ENCODE peak calls at places on chromosome 15, in four cellular contexts. S is ovary, E is A549, V is IMR-90. M is an unnamed sample.

GRCh38 chr15:44535509-44536297 is 1.2 kb upstream of the EIF3J start:
- DNase-seq in V (no peak), S (peak; percentile 50), E (peak; percentile 14), M (peak; percentile 28)

GRCh38 chr15:99580061-99580460 is 14.3 kb downstream of the MEF2A start:
- DNase-seq in S (no peak), V (no peak), E (no peak), M (no peak)

GRCh38 chr15:64930778-64931240 is 19.1 kb downstream of the ANKDD1A start:
- DNase-seq in E (peak; percentile 31), S (no peak), V (peak; percentile 65), M (no peak)

GRCh38 chr15:67838789-67839332 is 984 bp downstream of the RNU6-1 start:
- DNase-seq in E (no peak), S (peak; percentile 71), V (no peak), M (peak; percentile 79)

GRCh38 chr15:85757073-85757938 is 37.4 kb downstream of the KLHL25 start:
- DNase-seq in E (no peak), S (peak; percentile 30), V (no peak), M (no peak)

GRCh38 chr15:39250460-39251186 is 330.3 kb upstream of the THBS1 start:
- DNase-seq in E (no peak), S (no peak), V (no peak), M (no peak)

GRCh38 chr15:86526938-86527735 is 447.5 kb downstream of the AGBL1 start:
- DNase-seq in V (no peak), E (no peak), S (no peak), M (no peak)

GRCh38 chr15:74610302-74610951 is 5.2 kb upstream of the CLK3 start:
- DNase-seq in V (no peak), E (no peak), S (peak; percentile 52), M (peak; percentile 67)

GRCh38 chr15:92878593-92879053 is 21.5 kb upstream of the CHD2 start:
- DNase-seq in V (no peak), E (no peak), S (no peak), M (peak; percentile 33)

GRCh38 chr15:61051570-61052031 is 177.5 kb downstream of the RORA start:
- DNase-seq in E (peak; percentile 39), V (peak; percentile 78), S (peak; percentile 63), M (peak; percentile 28)

GRCh38 chr15:62711691-62712454 is 330.7 kb upstream of the TPM1 start:
- DNase-seq in S (no peak), V (peak; percentile 51), E (no peak), M (no peak)

GRCh38 chr15:86229966-86230365 is 150.3 kb downstream of the AGBL1 start:
- DNase-seq in S (no peak), E (no peak), V (no peak), M (no peak)

GRCh38 chr15:29969587-29970401 is 113.0 kb upstream of the GOLGA8J start:
- DNase-seq in S (no peak), E (no peak), V (no peak), M (no peak)

GRCh38 chr15:42549052-42549491 is 434 bp downstream of the HAUS2 start:
- DNase-seq in V (peak; percentile 12), S (no peak), E (peak; percentile 35), M (no peak)
- TF ChIP-seq CTCF in V (no peak), S (no peak), E (no peak), M (no peak)

GRCh38 chr15:88631464-88632028 is 7.3 kb upstream of the ISG20 start:
- DNase-seq in E (no peak), S (peak; percentile 33), V (no peak), M (no peak)

GRCh38 chr15:88628018-88628673 is 7.0 kb downstream of the AEN start:
- DNase-seq in V (no peak), S (no peak), E (no peak), M (no peak)

GRCh38 chr15:88629071-88629470 is 7.9 kb downstream of the AEN start:
- DNase-seq in E (no peak), V (no peak), S (no peak), M (no peak)

GRCh38 chr15:88630798-88631463 is 7.9 kb upstream of the ISG20 start:
- DNase-seq in E (no peak), S (peak; percentile 5), V (no peak), M (no peak)

GRCh38 chr15:88630141-88630721 is 8.6 kb upstream of the ISG20 start:
- DNase-seq in E (peak; percentile 53), V (no peak), S (no peak), M (peak; percentile 49)
- TF ChIP-seq POLR2A in E (no peak), V (no peak), S (no peak), M (no peak)

GRCh38 chr15:70562906-70563305 is 200.5 kb downstream of the UACA start:
- DNase-seq in S (no peak), E (no peak), V (no peak), M (no peak)

GRCh38 chr15:70563561-70564095 is 199.7 kb downstream of the UACA start:
- DNase-seq in E (no peak), S (no peak), V (no peak), M (no peak)

GRCh38 chr15:70566989-70567388 is 196.4 kb downstream of the UACA start:
- DNase-seq in E (no peak), V (no peak), S (no peak), M (no peak)

GRCh38 chr15:70569139-70569717 is 194.1 kb downstream of the UACA start:
- DNase-seq in S (no peak), E (peak; percentile 77), V (peak; percentile 71), M (peak; percentile 43)

DNA sequence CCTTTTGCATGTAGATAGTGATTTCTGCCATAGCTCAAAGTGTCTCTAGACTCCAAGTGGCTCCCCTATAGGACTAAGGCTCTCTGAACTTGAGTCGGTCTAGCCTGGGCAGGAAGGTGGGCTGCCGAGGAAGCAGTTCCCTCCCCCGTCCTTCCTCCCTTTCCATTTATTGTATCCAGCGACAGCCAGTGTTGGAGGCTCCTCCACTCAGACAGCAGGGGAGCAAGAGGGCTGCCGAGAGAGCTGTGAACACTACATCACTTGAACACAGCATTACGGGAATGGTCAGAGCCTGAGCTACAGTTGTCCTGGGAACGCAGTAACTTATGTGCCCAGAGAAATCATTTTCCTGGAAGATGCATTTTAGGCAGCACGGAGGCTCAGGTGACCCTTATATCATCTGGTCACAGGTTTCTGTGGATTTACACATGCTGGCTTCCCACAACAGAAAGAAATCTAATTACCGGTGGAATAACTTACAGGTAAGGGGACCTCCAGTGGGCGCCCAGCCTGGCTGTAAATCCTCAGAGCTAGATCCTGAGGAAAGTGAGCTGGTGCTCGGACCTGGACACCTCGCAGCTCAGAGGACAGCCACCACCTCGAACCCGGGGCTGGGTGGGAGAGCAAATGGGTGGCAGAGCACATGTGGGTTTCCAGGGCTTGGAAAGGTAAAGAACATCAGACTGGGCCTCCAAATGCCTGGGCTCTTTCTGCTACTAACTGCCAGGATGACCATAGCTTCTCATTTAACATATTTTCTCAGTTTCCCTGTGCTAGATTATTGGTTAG is 197.1 kb downstream of the UACA start:
- DNase-seq in V (no peak), E (no peak), S (no peak), M (no peak)
- TF ChIP-seq CTCF in V (peak; percentile 9), E (no peak), S (no peak), M (no peak)

GRCh38 chr15:89665449-89666146 is 10.3 kb upstream of the KIF7 start:
- DNase-seq in V (peak; percentile 59), E (peak; percentile 50), S (peak; percentile 80), M (peak; percentile 47)
- TF ChIP-seq POLR2A in V (no peak), E (peak; percentile 48), S (no peak), M (peak; percentile 24)

M was measured in body of pancreas.